ENCODE peak calls at places on chromosomes 1 and 21, in six cellular contexts. O is HCT116, I is K562, G is HepG2, J is GM12878, S is H1. K is an unnamed sample.

GRCh38 chr1:4433075-4433474 is 221.3 kb upstream of the AJAP1 start:
- DNase-seq in O (no peak), I (no peak), G (no peak), J (no peak), S (no peak), K (no peak)

GRCh38 chr1:32899586-32900296 is 1.4 kb downstream of the TMEM54 start:
- DNase-seq in O (no peak), I (no peak), G (no peak), J (no peak), S (no peak), K (no peak)

GRCh38 chr1:227428803-227429202 is 110.5 kb upstream of the CDC42BPA start:
- DNase-seq in O (no peak), I (no peak), G (peak; percentile 58), J (no peak), S (no peak), K (no peak)

GRCh38 chr1:61119085-61119484 is 36.7 kb downstream of the NFIA start:
- DNase-seq in O (no peak), I (no peak), G (peak; percentile 89), J (no peak), S (no peak), K (no peak)

GRCh38 chr21:41361786-41362604 is at the start of gene MX2:
- DNase-seq in O (no peak), I (no peak), G (peak; percentile 35), J (peak; percentile 91), S (no peak), K (no peak)

GRCh38 chr1:1355376-1355775 is 3.0 kb downstream of the MXRA8 start:
- DNase-seq in O (no peak), I (no peak), G (no peak), J (no peak), S (no peak), K (no peak)

GRCh38 chr1:182917386-182917785 is 35.6 kb downstream of the SHCBP1L start:
- DNase-seq in O (no peak), I (no peak), G (no peak), J (no peak), S (no peak), K (no peak)

GRCh38 chr1:2304921-2305681 is 77.0 kb downstream of the SKI start:
- DNase-seq in O (no peak), I (no peak), G (no peak), J (no peak), S (no peak), K (no peak)

GRCh38 chr1:205270764-205271163 is 43.0 kb downstream of the TMCC2 start:
- DNase-seq in O (peak; percentile 46), I (no peak), G (peak; percentile 65), J (no peak), S (no peak), K (no peak)

GRCh38 chr21:45220714-45221113 is 67.0 kb downstream of the POFUT2 start:
- DNase-seq in O (no peak), I (no peak), G (no peak), J (no peak), S (no peak), K (no peak)

GRCh38 chr1:42943166-42943565 is 15.5 kb downstream of the SLC2A1 start:
- DNase-seq in O (peak; percentile 68), I (peak; percentile 36), G (no peak), J (no peak), S (no peak), K (no peak)

GRCh38 chr1:65728504-65728903 is 64.2 kb upstream of the PDE4B start:
- DNase-seq in O (no peak), I (no peak), G (no peak), J (no peak), S (no peak), K (no peak)

GRCh38 chr1:31748265-31748859 is 15.8 kb downstream of the ADGRB2 start:
- DNase-seq in O (no peak), I (no peak), G (no peak), J (no peak), S (no peak), K (no peak)

GRCh38 chr1:24501371-24502167 is 1.1 kb upstream of the RCAN3 start:
- DNase-seq in O (no peak), I (peak; percentile 67), G (no peak), J (no peak), S (no peak), K (no peak)

GRCh38 chr1:38580591-38580990 is 279.0 kb downstream of the RRAGC start:
- DNase-seq in O (no peak), I (no peak), G (no peak), J (no peak), S (no peak), K (no peak)

GRCh38 chr21:45893166-45894106 is 88.1 kb upstream of the COL6A1 start:
- DNase-seq in O (no peak), I (no peak), G (no peak), J (no peak), S (no peak), K (no peak)

GRCh38 chr1:8164670-8165069 is 138.6 kb upstream of the ERRFI1 start:
- DNase-seq in O (no peak), I (no peak), G (no peak), J (no peak), S (no peak), K (no peak)

GRCh38 chr1:18527514-18527913 is 46.8 kb downstream of the KLHDC7A start:
- DNase-seq in O (no peak), I (no peak), G (no peak), J (no peak), S (no peak), K (no peak)

GRCh38 chr1:174262747-174263241 is 103.5 kb downstream of the RABGAP1L start:
- DNase-seq in O (peak; percentile 15), I (peak; percentile 50), G (peak; percentile 46), J (peak; percentile 11), S (no peak), K (peak; percentile 27)

GRCh38 chr1:27357281-27358037 is 9.3 kb downstream of the MAP3K6 start:
- DNase-seq in O (no peak), I (peak; percentile 85), G (peak; percentile 43), J (no peak), S (peak; percentile 73), K (no peak)

GRCh38 chr21:31609081-31609480 is 50.4 kb upstream of the SOD1 start:
- DNase-seq in O (no peak), I (peak; percentile 19), G (no peak), J (no peak), S (peak; percentile 21), K (peak; percentile 39)

GRCh38 chr1:164914208-164914607 is 355.2 kb downstream of the PBX1 start:
- DNase-seq in O (no peak), I (no peak), G (no peak), J (no peak), S (no peak), K (no peak)

GRCh38 chr21:25560151-25560783 is 47.0 kb downstream of the MRPL39 start:
- DNase-seq in O (no peak), I (no peak), G (no peak), J (no peak), S (no peak), K (no peak)

DNA sequence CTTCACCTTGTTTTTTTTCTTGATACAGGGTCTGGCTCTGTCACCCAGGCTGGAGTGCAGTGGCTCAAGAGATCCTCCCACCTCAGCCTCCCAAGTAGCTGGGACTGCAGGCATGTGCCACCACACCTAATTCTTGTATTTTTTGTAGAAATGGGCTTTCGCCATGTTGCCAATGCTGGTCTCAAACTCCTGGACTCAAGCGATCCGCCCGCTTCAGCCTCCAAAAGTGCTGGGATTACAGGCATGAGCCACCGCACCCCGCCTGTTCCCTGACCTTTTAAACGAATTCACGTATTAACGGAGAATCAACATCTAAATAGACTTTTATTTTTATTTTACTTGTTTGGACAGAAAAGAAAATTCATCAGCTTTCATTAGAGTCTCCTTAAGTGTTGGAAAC is 104.8 kb downstream of the PGBD5 start:
- DNase-seq in O (no peak), I (no peak), G (no peak), J (no peak), S (no peak), K (no peak)
- TF ChIP-seq ZNF274 in O (no peak), I (no peak), G (no peak), J (no peak), S (no peak), K (no peak)

GRCh38 chr1:67880056-67880601 is 46.9 kb upstream of the GNG12 start:
- DNase-seq in O (no peak), I (no peak), G (no peak), J (no peak), S (no peak), K (no peak)

GRCh38 chr1:67869233-67869632 is 36.0 kb upstream of the GNG12 start:
- DNase-seq in O (no peak), I (no peak), G (no peak), J (no peak), S (no peak), K (no peak)

GRCh38 chr1:67879485-67879884 is 46.2 kb upstream of the GNG12 start:
- DNase-seq in O (no peak), I (no peak), G (no peak), J (no peak), S (no peak), K (no peak)

DNA sequence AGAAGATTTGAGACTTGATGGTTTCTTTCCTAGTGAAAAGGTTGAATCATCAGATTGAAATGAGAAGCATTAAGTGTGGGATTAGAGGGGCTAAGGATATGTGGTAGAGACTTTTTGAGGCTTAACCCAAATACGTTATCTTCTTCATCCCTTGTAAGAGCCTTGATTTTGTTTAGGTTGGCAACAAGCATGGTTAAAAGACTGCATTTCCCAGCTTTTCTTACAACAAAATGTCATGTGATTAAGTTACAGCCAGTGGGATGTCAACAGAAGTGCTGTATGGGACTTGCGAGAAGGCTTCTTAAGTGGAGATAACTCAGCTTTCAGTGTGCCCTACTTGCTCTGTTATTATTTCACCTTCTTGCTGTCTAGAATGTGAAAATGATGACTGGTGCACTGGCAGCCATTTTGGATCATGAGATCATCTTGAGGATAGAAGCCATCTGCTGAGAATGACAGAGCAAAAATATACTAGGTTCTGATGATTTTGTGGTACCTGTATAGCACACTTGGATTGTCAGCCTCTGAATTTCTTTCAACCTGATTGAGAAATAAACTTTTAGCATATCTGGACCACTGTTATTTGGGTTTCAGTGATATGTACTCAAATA is 41.3 kb upstream of the GNG12 start:
- DNase-seq in O (no peak), I (no peak), G (no peak), J (no peak), S (no peak), K (no peak)
- TF ChIP-seq ZNF274 in O (no peak), I (no peak), G (no peak), J (no peak), S (no peak), K (no peak)

GRCh38 chr1:81208441-81208840 is 592.3 kb upstream of the ADGRL2 start:
- DNase-seq in O (no peak), I (no peak), G (no peak), J (no peak), S (no peak), K (no peak)
- TF ChIP-seq ZNF274 in O (no peak), I (no peak), G (no peak), J (no peak), S (no peak), K (no peak)

GRCh38 chr1:48462716-48463285 is 9.2 kb downstream of the SPATA6 start:
- DNase-seq in O (no peak), I (no peak), G (no peak), J (no peak), S (no peak), K (no peak)
- TF ChIP-seq ZNF274 in O (no peak), I (no peak), G (no peak), J (no peak), S (no peak), K (no peak)

K was measured in NT2/D1.